ENCODE peak calls at places on chromosomes 7 and 10, in seven cellular contexts. Z is lung, C is AG04450, V is endothelial cell of umbilical vein, D is suprapubic skin, O is lower lobe of right lung, G is colonic mucosa. U is an unnamed sample.

GRCh38 chr10:75230600-75231038 is 5.1 kb downstream of the COMTD1 start:
- DNase-seq in D (peak; percentile 96), C (peak; percentile 65), Z (peak; percentile 90), G (peak; percentile 94), V (peak; percentile 88), O (peak; percentile 95), U (peak; percentile 88)

GRCh38 chr10:119375574-119376265 is 166.8 kb downstream of the RGS10 start:
- DNase-seq in D (no peak), C (peak; percentile 48), Z (no peak), O (peak; percentile 43), V (peak; percentile 7), G (no peak), U (no peak)

GRCh38 chr7:139695616-139696015 is 82.2 kb downstream of the HIPK2 start:
- DNase-seq in O (no peak), G (no peak), C (no peak), D (no peak), Z (no peak), V (no peak), U (no peak)

GRCh38 chr10:79452174-79452611 is 6.8 kb upstream of the ZCCHC24 start:
- DNase-seq in G (no peak), O (no peak), D (no peak), Z (no peak), C (peak; percentile 45), V (no peak), U (no peak)

GRCh38 chr10:69377191-69377590 is 39.5 kb downstream of the TACR2 start:
- DNase-seq in D (no peak), G (no peak), O (no peak), Z (no peak), C (no peak), V (peak; percentile 45), U (no peak)

GRCh38 chr10:34655286-34656170 is 159.6 kb downstream of the PARD3 start:
- DNase-seq in V (peak; percentile 86), C (peak; percentile 39), D (no peak), G (peak; percentile 85), Z (no peak), O (no peak), U (no peak)

GRCh38 chr10:80498833-80499671 is 38.6 kb upstream of the SH2D4B start:
- DNase-seq in O (peak; percentile 94), V (peak; percentile 78), Z (peak; percentile 92), C (peak; percentile 92), G (peak; percentile 86), D (peak; percentile 96), U (peak; percentile 74)

GRCh38 chr7:43879477-43879876 is 10.2 kb upstream of the MRPS24 start:
- DNase-seq in V (peak; percentile 77), G (no peak), D (no peak), O (no peak), C (peak; percentile 44), Z (no peak), U (no peak)

GRCh38 chr10:133353202-133353959 is 4.4 kb downstream of the FUOM start:
- DNase-seq in D (no peak), V (no peak), C (no peak), O (peak; percentile 43), Z (no peak), G (no peak), U (no peak)

GRCh38 chr10:10235003-10235402 is 782.7 kb upstream of the CELF2 start:
- DNase-seq in G (no peak), O (no peak), C (no peak), Z (no peak), D (no peak), V (no peak), U (no peak)

GRCh38 chr7:128266891-128267839 is 26.1 kb downstream of the LEP start:
- DNase-seq in D (no peak), V (no peak), Z (peak; percentile 36), O (no peak), C (no peak), G (peak; percentile 56), U (no peak)

GRCh38 chr10:123241391-123242141 is 87.4 kb downstream of the BUB3 start:
- DNase-seq in C (no peak), Z (no peak), G (no peak), V (peak; percentile 4), D (no peak), O (no peak), U (no peak)

GRCh38 chr10:52322941-52323340 is 8.9 kb downstream of the DKK1 start:
- DNase-seq in V (no peak), D (no peak), G (no peak), C (no peak), O (no peak), Z (no peak), U (no peak)

GRCh38 chr10:43809211-43809930 is 160.7 kb upstream of the ZNF32 start:
- DNase-seq in V (peak; percentile 52), G (no peak), O (no peak), D (no peak), Z (no peak), C (peak; percentile 79), U (no peak)

GRCh38 chr7:74094224-74095095 is 10.9 kb downstream of the LIMK1 start:
- DNase-seq in O (peak; percentile 88), V (peak; percentile 89), C (peak; percentile 66), G (peak; percentile 63), Z (peak; percentile 90), D (peak; percentile 94), U (no peak)

GRCh38 chr7:50564630-50565558 is at the start of gene DDC:
- DNase-seq in D (no peak), V (no peak), Z (no peak), O (no peak), G (peak; percentile 69), C (no peak), U (no peak)

GRCh38 chr7:50567715-50568261 is 2.6 kb upstream of the DDC start:
- DNase-seq in O (no peak), D (no peak), C (no peak), Z (no peak), G (no peak), V (no peak), U (no peak)

GRCh38 chr7:50565559-50565916 is 333 bp upstream of the DDC start:
- DNase-seq in D (no peak), O (no peak), G (no peak), C (no peak), V (no peak), Z (no peak), U (no peak)

GRCh38 chr7:50564171-50564570 is 1.0 kb downstream of the DDC start:
- DNase-seq in V (no peak), O (no peak), G (peak; percentile 32), C (no peak), Z (no peak), D (no peak), U (no peak)

DNA sequence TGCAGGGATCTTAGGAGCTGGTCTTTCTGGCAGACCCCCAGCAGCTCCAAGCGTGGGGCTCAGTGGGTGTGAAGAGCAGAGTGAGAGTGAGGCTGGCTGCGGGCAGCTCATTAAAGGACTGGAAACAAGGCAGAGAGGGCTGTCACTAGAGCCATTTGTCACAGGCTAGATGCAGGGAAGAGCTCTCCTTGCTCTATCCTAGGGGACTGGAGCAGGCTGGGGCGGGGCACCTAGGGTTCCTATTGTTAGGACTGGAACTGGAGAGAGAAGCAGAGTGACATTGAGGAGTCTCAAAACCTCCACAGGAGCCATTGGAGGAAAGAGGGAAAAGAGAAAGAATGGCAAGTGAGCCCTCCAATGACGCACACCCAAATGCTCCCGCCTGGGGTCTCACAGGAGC is 772 bp upstream of the DDC start:
- DNase-seq in D (no peak), Z (no peak), O (no peak), G (peak; percentile 52), V (no peak), C (no peak), U (no peak)
- H3K27ac ChIP-seq in D (no peak overlapping the region), Z (no peak overlapping the region), O (no peak overlapping the region), G (peak overlapping the region; percentile 65), V (no peak overlapping the region), C (no peak overlapping the region), U (no peak overlapping the region)

GRCh38 chr7:50821457-50821977 is 38.8 kb upstream of the GRB10 start:
- DNase-seq in C (no peak), D (peak; percentile 24), O (no peak), Z (no peak), V (no peak), G (no peak), U (no peak)

GRCh38 chr7:50824882-50825281 is 42.2 kb upstream of the GRB10 start:
- DNase-seq in D (peak; percentile 68), V (no peak), G (no peak), C (no peak), Z (no peak), O (no peak), U (no peak)

GRCh38 chr7:50826371-50827172 is 43.9 kb upstream of the GRB10 start:
- DNase-seq in G (peak; percentile 3), D (no peak), V (peak; percentile 97), C (no peak), Z (no peak), O (no peak), U (no peak)

GRCh38 chr7:50822110-50822509 is 39.4 kb upstream of the GRB10 start:
- DNase-seq in V (no peak), G (no peak), O (no peak), D (no peak), Z (no peak), C (no peak), U (no peak)

GRCh38 chr7:50822716-50823115 is 40.0 kb upstream of the GRB10 start:
- DNase-seq in C (no peak), Z (no peak), O (no peak), G (no peak), V (no peak), D (no peak), U (no peak)
- H3K4me3 ChIP-seq in C (no peak overlapping the region), Z (no peak overlapping the region), O (no peak overlapping the region), G (no peak overlapping the region), V (no peak overlapping the region), D (no peak overlapping the region), U (no peak overlapping the region)

DNA sequence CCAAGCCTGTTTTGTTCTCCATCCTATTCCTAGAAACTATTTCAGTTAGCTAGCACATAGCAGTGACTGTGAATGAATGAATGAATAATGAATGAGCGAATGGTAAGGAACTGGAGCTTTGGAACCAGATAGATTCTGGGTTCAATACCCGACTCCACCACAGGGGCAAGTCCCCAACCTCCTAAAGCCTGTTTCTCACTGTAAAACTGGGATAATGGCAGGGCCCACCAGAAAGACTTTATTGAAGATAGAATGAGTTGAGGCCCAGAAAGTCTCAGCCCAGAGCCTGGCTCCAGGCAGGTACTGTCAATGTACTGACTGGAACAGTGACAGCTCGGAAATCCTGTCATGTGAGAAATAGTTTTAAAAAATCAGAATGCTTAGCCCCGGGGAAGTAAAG is 1.1 kb upstream of the CDH23 start:
- DNase-seq in V (no peak), C (no peak), G (no peak), Z (no peak), O (no peak), D (peak; percentile 4), U (no peak)
- TF ChIP-seq CTCF in V (no peak), C (peak; percentile 17), G (no peak), Z (no peak), O (no peak), D (no peak), U (no peak)

GRCh38 chr10:117139581-117140524 is 1.8 kb upstream of the VAX1 start:
- DNase-seq in V (no peak), G (no peak), Z (no peak), C (no peak), O (no peak), D (no peak), U (no peak)

GRCh38 chr10:117137031-117137910 is 799 bp downstream of the VAX1 start:
- DNase-seq in V (peak; percentile 22), D (no peak), Z (no peak), O (no peak), G (no peak), C (no peak), U (no peak)

GRCh38 chr10:117138838-117139580 is 939 bp upstream of the VAX1 start:
- DNase-seq in G (no peak), O (no peak), Z (no peak), C (no peak), D (no peak), V (no peak), U (no peak)

GRCh38 chr10:117136391-117136975 is 1.6 kb downstream of the VAX1 start:
- DNase-seq in D (no peak), V (no peak), G (no peak), O (no peak), C (no peak), Z (no peak), U (no peak)

GRCh38 chr10:117137911-117138642 is at the start of gene VAX1:
- DNase-seq in G (no peak), C (no peak), V (no peak), Z (no peak), D (no peak), O (no peak), U (no peak)
- H3K27ac ChIP-seq in G (no peak within 1 kb of the TSS), C (no peak within 1 kb of the TSS), V (no peak within 1 kb of the TSS), Z (no peak within 1 kb of the TSS), D (no peak within 1 kb of the TSS), O (no peak within 1 kb of the TSS), U (peak within 1 kb of the TSS; percentile 37)